ENCODE peak calls at places on chromosome 22, in four cellular contexts. H, L, T and U are unnamed samples.

GRCh38 chr22:24421428-24421931 is 5.9 kb upstream of the ADORA2A start:
- DNase-seq in L (no peak), H (no peak), T (no peak), U (no peak)

GRCh38 chr22:28813772-28814518 is 13.6 kb upstream of the XBP1 start:
- DNase-seq in L (no peak), H (no peak), T (no peak), U (no peak)

GRCh38 chr22:37618674-37619073 is 10.0 kb downstream of the GGA1 start:
- DNase-seq in L (no peak), H (no peak), T (no peak), U (no peak)

GRCh38 chr22:49760280-49760629 is 67.4 kb downstream of the BRD1 start:
- DNase-seq in T (no peak), H (no peak), L (no peak), U (no peak)

GRCh38 chr22:45058622-45058912 is 48.8 kb upstream of the PHF21B start:
- DNase-seq in H (no peak), T (no peak), L (no peak), U (no peak)

GRCh38 chr22:41238570-41239442 is 1.9 kb downstream of the CHADL start:
- DNase-seq in L (no peak), H (no peak), T (no peak), U (no peak)

GRCh38 chr22:48579035-48579914 is 1248.4 kb downstream of the BRD1 start:
- DNase-seq in H (peak; percentile 15), L (no peak), T (no peak), U (no peak)

GRCh38 chr22:36806824-36807223 is 10.0 kb downstream of the PVALB start:
- DNase-seq in T (no peak), H (no peak), L (no peak), U (no peak)